ENCODE peak calls at places on chromosomes 1 and 21, in four cellular contexts. A is K562, N is HepG2, H is GM12878. L is an unnamed sample.

GRCh38 chr1:51877434-51878306 is 857 bp downstream of the NRDC start:
- DNase-seq in A (no peak), N (no peak), H (no peak), L (peak; percentile 22)

GRCh38 chr1:20061866-20062265 is 8.1 kb upstream of the PLA2G5 start:
- DNase-seq in A (no peak), N (no peak), H (no peak), L (no peak)

GRCh38 chr1:114154146-114154962 is 685 bp upstream of the SYT6 start:
- DNase-seq in A (peak; percentile 27), N (no peak), H (no peak), L (no peak)

GRCh38 chr1:220918285-220918951 is 39.2 kb downstream of the HLX start:
- DNase-seq in A (no peak), N (peak; percentile 49), H (no peak), L (no peak)

GRCh38 chr21:40846057-40846456 is 901 bp downstream of the DSCAM start:
- DNase-seq in A (no peak), N (no peak), H (no peak), L (no peak)

GRCh38 chr1:183472488-183473285 is at the start of gene SMG7:
- DNase-seq in A (peak; percentile 72), N (no peak), H (no peak), L (no peak)

GRCh38 chr1:95035536-95035935 is 37.2 kb downstream of the ALG14 start:
- DNase-seq in A (no peak), N (no peak), H (no peak), L (no peak)

GRCh38 chr1:61332196-61332753 is 249.9 kb downstream of the NFIA start:
- DNase-seq in A (no peak), N (no peak), H (peak; percentile 68), L (no peak)

GRCh38 chr1:115428676-115429075 is 90.6 kb upstream of the NGF start:
- DNase-seq in A (no peak), N (no peak), H (no peak), L (no peak)

GRCh38 chr1:67572594-67573221 is 112.3 kb upstream of the GADD45A start:
- DNase-seq in A (no peak), N (no peak), H (no peak), L (no peak)

GRCh38 chr1:109393602-109394233 is 4.0 kb downstream of the SORT1 start:
- DNase-seq in A (no peak), N (no peak), H (no peak), L (no peak)

GRCh38 chr1:51644533-51645197 is 27.8 kb downstream of the OSBPL9 start:
- DNase-seq in A (no peak), N (no peak), H (no peak), L (peak; percentile 25)

GRCh38 chr1:112464501-112464900 is 44.3 kb upstream of the WNT2B start:
- DNase-seq in A (no peak), N (no peak), H (no peak), L (no peak)

GRCh38 chr1:166511754-166512153 is 327.5 kb upstream of the POGK start:
- DNase-seq in A (no peak), N (no peak), H (no peak), L (no peak)

GRCh38 chr1:206784471-206784903 is 12.2 kb upstream of the IL10 start:
- DNase-seq in A (no peak), N (no peak), H (no peak), L (no peak)

GRCh38 chr1:239587066-239587465 is 200.7 kb downstream of the CHRM3 start:
- DNase-seq in A (no peak), N (no peak), H (no peak), L (no peak)

GRCh38 chr1:68104155-68104554 is 53.7 kb upstream of the DIRAS3 start:
- DNase-seq in A (no peak), N (no peak), H (no peak), L (no peak)

GRCh38 chr1:229035054-229035747 is 235.7 kb upstream of the RAB4A start:
- DNase-seq in A (no peak), N (no peak), H (peak; percentile 66), L (no peak)

GRCh38 chr1:201127755-201128455 is 921 bp upstream of the ASCL5 start:
- DNase-seq in A (no peak), N (peak; percentile 9), H (no peak), L (no peak)

GRCh38 chr21:20856926-20857325 is 141.3 kb upstream of the NCAM2 start:
- DNase-seq in A (peak; percentile 11), N (no peak), H (no peak), L (no peak)
- TF ChIP-seq POLR2AphosphoS2 in A (no peak), N (no peak), H (no peak), L (no peak)

GRCh38 chr1:31748265-31748859 is 15.8 kb downstream of the ADGRB2 start:
- DNase-seq in A (no peak), N (no peak), H (no peak), L (no peak)

GRCh38 chr1:31745898-31746668 is 18.1 kb downstream of the ADGRB2 start:
- DNase-seq in A (no peak), N (no peak), H (no peak), L (no peak)

GRCh38 chr1:31746687-31747086 is 17.5 kb downstream of the ADGRB2 start:
- DNase-seq in A (no peak), N (no peak), H (no peak), L (no peak)

GRCh38 chr1:31745071-31745897 is 18.9 kb downstream of the ADGRB2 start:
- DNase-seq in A (peak; percentile 94), N (peak; percentile 27), H (no peak), L (peak; percentile 54)

DNA sequence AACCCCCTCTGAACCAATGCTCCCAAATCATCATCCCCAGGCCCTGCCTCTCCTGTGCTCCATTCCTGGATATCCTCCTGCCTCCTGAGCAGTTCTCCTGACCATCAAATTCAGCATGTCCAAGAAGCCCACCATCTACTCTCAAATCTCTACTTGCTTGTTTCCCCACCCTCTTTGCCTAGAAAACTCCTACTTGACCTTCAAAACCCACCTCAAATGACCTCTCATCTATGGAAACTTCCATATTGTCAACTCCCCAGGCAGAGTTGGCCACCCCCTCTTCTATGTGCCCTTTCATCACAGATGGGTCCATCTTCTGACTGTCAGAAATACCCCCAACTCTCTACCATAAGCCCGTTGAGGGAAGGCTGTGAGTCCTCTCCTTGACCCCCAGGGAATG is 16.8 kb downstream of the ADGRB2 start:
- DNase-seq in A (no peak), N (no peak), H (no peak), L (no peak)
- TF ChIP-seq KDM1A in A (no peak), N (no peak), H (no peak), L (no peak)

GRCh38 chr1:174874337-174875053 is 125.3 kb upstream of the CACYBP start:
- DNase-seq in A (no peak), N (no peak), H (peak; percentile 40), L (no peak)
- TF ChIP-seq POLR2AphosphoS2 in A (no peak), N (no peak), H (no peak), L (no peak)

GRCh38 chr1:15153184-15153841 is at the start of gene TMEM51:
- DNase-seq in A (peak; percentile 87), N (peak; percentile 60), H (no peak), L (peak; percentile 46)
- TF ChIP-seq KDM1A in A (no peak), N (no peak), H (no peak), L (no peak)